ENCODE peak calls at places on chromosome 9, in four cellular contexts. Q is neuronal stem cell, I is heart left ventricle, T is SJCRH30. J is an unnamed sample.

GRCh38 chr9:36559036-36559695 is 13.5 kb upstream of the MELK start:
- DNase-seq in T (no peak), I (no peak), Q (no peak), J (peak)

GRCh38 chr9:129679537-129679936 is 14.1 kb downstream of the PRRX2 start:
- DNase-seq in T (no peak), Q (no peak), I (no peak), J (no peak)

GRCh38 chr9:72322259-72322658 is 42.7 kb downstream of the ZFAND5 start:
- DNase-seq in T (no peak), Q (no peak), I (no peak), J (no peak)

GRCh38 chr9:8648271-8648670 is 848.7 kb upstream of the DMAC1 start:
- DNase-seq in I (no peak), T (no peak), Q (no peak), J (no peak)

GRCh38 chr9:304106-304505 is 89.4 kb downstream of the DOCK8 start:
- DNase-seq in I (no peak), T (no peak), Q (no peak), J (no peak)

GRCh38 chr9:89743576-89744254 is 138.9 kb downstream of the GADD45G start:
- DNase-seq in Q (no peak), T (peak), I (no peak), J (no peak)

GRCh38 chr9:696332-697090 is 145.0 kb upstream of the DMRT1 start:
- DNase-seq in Q (no peak), T (peak), I (peak), J (peak)

GRCh38 chr9:113770396-113770795 is 105.7 kb upstream of the ZNF618 start:
- DNase-seq in Q (no peak), T (no peak), I (no peak), J (no peak)

GRCh38 chr9:34716711-34717110 is 6.8 kb upstream of the CCL21 start:
- DNase-seq in I (no peak), Q (no peak), T (no peak), J (no peak)

GRCh38 chr9:129777769-129778130 is 24.9 kb upstream of the PTGES start:
- DNase-seq in I (no peak), T (peak), Q (no peak), J (no peak)

GRCh38 chr9:128787583-128788156 is 617 bp downstream of the TBC1D13 start:
- DNase-seq in T (no peak), Q (no peak), I (no peak), J (peak)

GRCh38 chr9:35908484-35909125 is 685 bp upstream of the SPAAR start:
- DNase-seq in Q (no peak), I (peak), T (no peak), J (no peak)

GRCh38 chr9:124780757-124781151 is 3.8 kb downstream of the OLFML2A start:
- DNase-seq in T (no peak), I (no peak), Q (no peak), J (no peak)

GRCh38 chr9:10059044-10059443 is 553.8 kb downstream of the PTPRD start:
- DNase-seq in T (no peak), I (no peak), Q (no peak), J (peak)

GRCh38 chr9:15696979-15697378 is 144.1 kb downstream of the CCDC171 start:
- DNase-seq in Q (no peak), T (peak), I (no peak), J (peak)

GRCh38 chr9:36154213-36154952 is 14.8 kb upstream of the CCIN start:
- DNase-seq in Q (no peak), I (peak), T (no peak), J (peak)

GRCh38 chr9:99859395-99859980 is 37.8 kb downstream of the NR4A3 start:
- DNase-seq in I (no peak), Q (peak), T (no peak), J (no peak)

GRCh38 chr9:95413793-95414192 is 96.3 kb upstream of the FANCC start:
- DNase-seq in Q (no peak), T (no peak), I (no peak), J (no peak)

GRCh38 chr9:18743421-18743820 is 269.5 kb downstream of the ADAMTSL1 start:
- DNase-seq in Q (no peak), T (no peak), I (no peak), J (no peak)

GRCh38 chr9:34990908-34991832 is 1.6 kb downstream of the DNAJB5 start:
- DNase-seq in T (no peak), Q (no peak), I (peak), J (no peak)

GRCh38 chr9:74322661-74323314 is 174.3 kb upstream of the RORB start:
- DNase-seq in Q (no peak), T (no peak), I (no peak), J (no peak)

GRCh38 chr9:38621434-38622082 is 1.2 kb upstream of the ANKRD18A start:
- DNase-seq in T (peak), Q (peak), I (no peak), J (no peak)

GRCh38 chr9:127216888-127217217 is 47.7 kb upstream of the GARNL3 start:
- DNase-seq in Q (no peak), I (no peak), T (no peak), J (no peak)

GRCh38 chr9:21677834-21678233 is 124.6 kb upstream of the MTAP start:
- DNase-seq in I (no peak), T (no peak), Q (no peak), J (peak)

GRCh38 chr9:27276182-27277030 is 20.5 kb downstream of the EQTN start:
- DNase-seq in Q (peak), I (no peak), T (peak), J (peak)

GRCh38 chr9:132586830-132587483 is 4.6 kb downstream of the BARHL1 start:
- DNase-seq in Q (no peak), I (no peak), T (no peak), J (no peak)
- H3K4me3 ChIP-seq in Q (no peak), I (no peak), T (no peak), J (no peak)

GRCh38 chr9:133696036-133696435 is 42.1 kb downstream of the SARDH start:
- DNase-seq in I (no peak), T (no peak), Q (no peak), J (no peak)

GRCh38 chr9:133692364-133692985 is 45.7 kb downstream of the SARDH start:
- DNase-seq in I (no peak), T (no peak), Q (no peak), J (no peak)

GRCh38 chr9:133693703-133694529 is 44.2 kb downstream of the SARDH start:
- DNase-seq in I (no peak), T (peak), Q (no peak), J (no peak)

GRCh38 chr9:133693116-133693515 is 45.0 kb downstream of the SARDH start:
- DNase-seq in Q (no peak), I (no peak), T (no peak), J (no peak)

DNA sequence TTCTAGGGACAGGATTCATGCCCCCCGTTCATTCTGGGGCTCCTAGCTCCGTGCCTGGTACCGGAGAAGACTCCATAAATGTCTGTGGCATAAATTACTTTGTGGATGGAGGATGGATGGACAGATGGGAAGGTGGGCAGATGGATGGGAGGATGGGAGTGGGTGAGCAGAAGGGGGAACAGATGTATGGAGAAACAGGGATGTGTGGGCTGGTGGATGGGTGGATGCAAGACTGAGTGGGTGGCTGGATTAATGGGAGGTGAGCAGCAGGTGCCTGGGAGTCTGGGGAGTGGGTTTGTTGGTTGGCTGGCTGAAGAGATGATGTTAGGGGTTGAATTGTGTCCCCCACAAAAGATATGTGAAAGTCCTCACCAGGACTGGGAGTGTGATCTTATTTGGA is 43.5 kb downstream of the SARDH start:
- DNase-seq in T (no peak), I (no peak), Q (no peak), J (no peak)
- H3K27ac ChIP-seq in T (no peak), I (no peak), Q (no peak), J (no peak)

GRCh38 chr9:83283528-83283927 is 220.6 kb upstream of the RASEF start:
- DNase-seq in T (no peak), Q (no peak), I (no peak), J (no peak)

GRCh38 chr9:83284766-83285165 is 221.8 kb upstream of the RASEF start:
- DNase-seq in T (peak), I (no peak), Q (no peak), J (no peak)

GRCh38 chr9:83281306-83282255 is 218.6 kb upstream of the RASEF start:
- DNase-seq in Q (no peak), T (peak), I (peak), J (peak)

GRCh38 chr9:83280259-83280658 is 217.3 kb upstream of the RASEF start:
- DNase-seq in T (peak), I (no peak), Q (no peak), J (no peak)

GRCh38 chr9:83280790-83281189 is 217.8 kb upstream of the RASEF start:
- DNase-seq in T (peak), I (no peak), Q (no peak), J (no peak)
- H3K4me3 ChIP-seq in T (peak), I (no peak), Q (no peak), J (no peak)

GRCh38 chr9:91040371-91041215 is 239.0 kb downstream of the SYK start:
- DNase-seq in T (no peak), I (no peak), Q (no peak), J (no peak)

GRCh38 chr9:91037511-91038482 is 236.2 kb downstream of the SYK start:
- DNase-seq in Q (no peak), I (no peak), T (peak), J (no peak)

GRCh38 chr9:91039125-91039834 is 237.7 kb downstream of the SYK start:
- DNase-seq in Q (no peak), I (no peak), T (no peak), J (no peak)

GRCh38 chr9:91038483-91039124 is 237.0 kb downstream of the SYK start:
- DNase-seq in I (no peak), Q (no peak), T (no peak), J (no peak)

GRCh38 chr9:91039835-91040140 is 238.2 kb downstream of the SYK start:
- DNase-seq in I (no peak), T (no peak), Q (no peak), J (no peak)
- H3K27ac ChIP-seq in I (no peak), T (no peak), Q (no peak), J (no peak)

GRCh38 chr9:25537857-25538256 is 140.4 kb downstream of the TUSC1 start:
- DNase-seq in Q (no peak), T (no peak), I (no peak), J (no peak)

GRCh38 chr9:25543806-25544205 is 134.4 kb downstream of the TUSC1 start:
- DNase-seq in I (no peak), T (no peak), Q (no peak), J (no peak)

DNA sequence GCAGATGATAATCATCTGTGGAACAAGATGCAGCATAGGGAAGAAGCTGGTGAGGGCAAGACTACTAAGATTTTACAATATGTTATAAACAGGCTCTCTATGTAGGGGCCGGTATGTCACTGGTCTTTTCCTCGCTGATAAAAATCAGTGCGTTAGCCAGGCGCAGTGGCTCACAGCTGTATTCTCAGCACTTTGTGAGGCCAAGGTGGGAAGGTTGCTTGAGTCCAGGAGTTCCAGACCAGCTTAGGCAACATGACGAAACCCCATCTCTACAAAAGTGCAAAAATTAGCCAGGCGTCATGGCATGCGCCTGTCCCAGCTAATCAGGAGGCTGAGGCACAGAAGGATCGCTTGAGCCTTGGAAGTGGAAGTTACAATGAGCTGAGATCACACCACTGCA is 135.9 kb downstream of the TUSC1 start:
- DNase-seq in Q (no peak), I (no peak), T (no peak), J (no peak)
- H3K4me3 ChIP-seq in Q (no peak), I (no peak), T (no peak), J (no peak)

GRCh38 chr9:69058101-69058500 is 22.5 kb downstream of the FXN start:
- DNase-seq in I (no peak), T (no peak), Q (no peak), J (no peak)

GRCh38 chr9:69056416-69056815 is 20.9 kb downstream of the FXN start:
- DNase-seq in I (no peak), T (peak), Q (no peak), J (no peak)

GRCh38 chr9:69049094-69049493 is 13.5 kb downstream of the FXN start:
- DNase-seq in I (no peak), Q (no peak), T (no peak), J (no peak)

GRCh38 chr9:69060766-69061165 is 25.2 kb downstream of the FXN start:
- DNase-seq in I (no peak), T (no peak), Q (no peak), J (no peak)

DNA sequence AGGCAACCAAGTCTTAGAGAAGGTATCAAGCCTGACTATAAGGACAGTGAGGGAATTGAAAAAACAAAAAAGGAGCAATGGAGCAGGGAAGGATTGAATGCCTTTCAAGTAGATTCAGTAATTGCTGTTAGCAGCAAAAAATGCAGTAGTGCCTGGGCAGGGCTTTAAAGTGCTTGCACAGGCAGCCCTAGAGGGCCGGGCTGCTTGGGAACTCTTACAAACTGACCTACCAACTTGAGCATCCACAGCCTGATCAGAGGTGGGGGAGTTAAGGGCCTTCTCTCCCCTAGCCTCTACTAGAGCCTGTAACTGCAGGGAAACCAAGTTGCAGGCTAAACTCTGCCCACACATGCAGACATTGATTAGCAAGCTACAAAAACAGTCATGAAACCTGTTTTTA is 19.4 kb downstream of the FXN start:
- DNase-seq in I (no peak), T (no peak), Q (no peak), J (no peak)
- H3K27ac ChIP-seq in I (no peak), T (no peak), Q (no peak), J (no peak)

GRCh38 chr9:133958756-133959155 is 33.4 kb downstream of the VAV2 start:
- DNase-seq in T (no peak), Q (no peak), I (no peak), J (no peak)

GRCh38 chr9:133954862-133955529 is 37.1 kb downstream of the VAV2 start:
- DNase-seq in T (no peak), Q (no peak), I (no peak), J (no peak)

GRCh38 chr9:133957328-133957727 is 34.8 kb downstream of the VAV2 start:
- DNase-seq in Q (no peak), T (no peak), I (no peak), J (no peak)

GRCh38 chr9:133955821-133956411 is 36.2 kb downstream of the VAV2 start:
- DNase-seq in Q (peak), I (no peak), T (peak), J (peak)

GRCh38 chr9:133956520-133957076 is 35.5 kb downstream of the VAV2 start:
- DNase-seq in T (peak), Q (no peak), I (no peak), J (no peak)
- H3K4me3 ChIP-seq in T (no peak), Q (no peak), I (no peak), J (no peak)

DNA sequence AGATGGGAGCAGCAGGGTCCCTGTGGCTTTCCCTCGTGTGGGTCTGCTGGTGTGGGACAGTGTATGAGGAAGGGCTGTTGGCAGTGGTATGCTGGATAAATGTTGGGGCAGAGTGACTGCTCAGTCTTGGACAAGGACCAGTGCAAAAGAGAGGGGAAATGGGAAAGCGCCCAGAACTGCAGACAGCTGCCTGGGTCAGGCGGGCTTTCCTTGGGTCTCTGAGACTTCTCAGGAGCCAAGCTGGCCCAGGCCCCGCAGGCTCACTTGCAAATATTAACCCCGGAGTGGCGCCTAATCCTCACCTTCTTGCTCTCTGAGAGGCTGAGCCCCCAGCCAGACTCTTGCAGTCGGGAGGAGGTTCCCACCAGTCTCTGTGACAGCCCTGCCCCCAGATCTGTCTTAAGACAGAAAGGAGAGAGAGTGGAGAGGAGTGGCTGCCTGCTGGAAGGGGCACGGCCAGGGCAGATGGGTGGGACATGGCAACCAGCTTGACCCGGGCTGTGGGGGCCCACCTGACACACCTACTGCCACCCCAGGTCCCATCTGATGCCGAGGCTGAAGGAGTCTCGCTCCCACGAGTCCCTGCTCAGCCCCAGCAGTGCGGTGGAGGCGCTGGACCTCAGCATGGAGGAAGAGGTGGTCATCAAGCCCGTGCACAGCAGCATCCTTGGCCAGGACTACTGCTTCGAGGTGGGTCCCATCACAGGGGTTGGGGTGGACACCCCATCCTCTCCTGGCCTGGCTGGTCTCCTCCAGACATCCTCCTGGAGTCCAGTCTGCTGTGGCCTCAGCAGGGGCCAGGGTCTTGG is 105.2 kb downstream of the DAB2IP start:
- DNase-seq in Q (no peak), I (no peak), T (no peak), J (no peak)
- H3K27ac ChIP-seq in Q (no peak), I (peak), T (no peak), J (no peak)